ENCODE peak calls at places on chromosomes 1 and 21, in eight cellular contexts. Q, N, T, X, S, I, J and Z are unnamed samples. For H3K9me3, the result is how much of the 10 kb centered on the place peaks cover.

GRCh38 chr1:117128323-117129079 is 7.0 kb upstream of the TRIM45 start:
- DNase-seq in S (no peak), T (no peak), N (no peak), I (no peak), X (no peak), Q (no peak), J (peak), Z (no peak)

GRCh38 chr1:184563308-184563707 is 176.5 kb downstream of the C1orf21 start:
- DNase-seq in X (no peak), J (peak), I (no peak), S (no peak), T (no peak), N (no peak), Q (no peak), Z (no peak)

GRCh38 chr1:53557830-53558784 is 98.9 kb downstream of the DMRTB1 start:
- DNase-seq in I (no peak), Q (no peak), T (peak), J (no peak), N (no peak), X (peak), S (peak), Z (no peak)

GRCh38 chr1:44947060-44947773 is 39.2 kb downstream of the EIF2B3 start:
- DNase-seq in X (no peak), S (no peak), T (peak), N (no peak), Q (peak), J (peak), I (no peak), Z (peak)

GRCh38 chr1:195915826-195916225 is 692.4 kb downstream of the KCNT2 start:
- DNase-seq in X (no peak), I (no peak), Q (no peak), J (no peak), T (no peak), N (no peak), S (no peak), Z (no peak)

GRCh38 chr1:209593747-209594146 is 10.2 kb downstream of the CAMK1G start:
- DNase-seq in T (no peak), S (no peak), X (no peak), Q (no peak), N (no peak), I (no peak), J (no peak), Z (no peak)

GRCh38 chr1:34653110-34653509 is 101.7 kb upstream of the GJB5 start:
- DNase-seq in J (no peak), I (no peak), Q (no peak), S (no peak), N (no peak), X (no peak), T (no peak), Z (no peak)

GRCh38 chr1:1559066-1559465 is 15.6 kb downstream of the SSU72 start:
- DNase-seq in T (no peak), Q (no peak), X (no peak), N (no peak), I (no peak), S (no peak), J (no peak), Z (no peak)

GRCh38 chr1:23931481-23931880 is 18.3 kb upstream of the CNR2 start:
- DNase-seq in I (no peak), Q (no peak), X (no peak), J (no peak), S (no peak), T (no peak), N (no peak), Z (no peak)

GRCh38 chr1:239169276-239169675 is 217.1 kb upstream of the CHRM3 start:
- DNase-seq in I (no peak), Q (no peak), N (no peak), T (no peak), J (no peak), X (no peak), S (no peak), Z (no peak)

GRCh38 chr21:37907076-37907475 is 9.2 kb downstream of the KCNJ6 start:
- DNase-seq in T (no peak), X (no peak), S (no peak), Q (no peak), I (no peak), J (no peak), N (no peak), Z (no peak)

GRCh38 chr1:22364326-22364650 is 87.4 kb upstream of the ZBTB40 start:
- DNase-seq in X (no peak), J (no peak), N (no peak), S (no peak), I (no peak), Q (no peak), T (no peak), Z (no peak)

GRCh38 chr1:211813590-211813989 is 17.0 kb downstream of the LPGAT1 start:
- DNase-seq in N (peak), I (peak), Q (peak), T (peak), X (peak), S (peak), J (peak), Z (peak)

GRCh38 chr1:62433861-62434611 is 2.8 kb upstream of the USP1 start:
- DNase-seq in J (no peak), N (no peak), Q (no peak), T (no peak), X (no peak), S (no peak), I (no peak), Z (no peak)

GRCh38 chr1:54490361-54491248 is 57.4 kb upstream of the ACOT11 start:
- DNase-seq in T (no peak), I (no peak), X (no peak), N (peak), S (no peak), J (no peak), Q (peak), Z (no peak)

GRCh38 chr1:209802117-209802779 is 3.7 kb downstream of the IRF6 start:
- DNase-seq in J (no peak), S (no peak), N (no peak), I (peak), T (peak), X (no peak), Q (no peak), Z (peak)

GRCh38 chr1:12001249-12001917 is 17.9 kb upstream of the MIIP start:
- DNase-seq in J (peak), T (no peak), Q (peak), S (no peak), I (no peak), N (no peak), X (no peak), Z (peak)

GRCh38 chr1:158654570-158654969 is 31.9 kb downstream of the SPTA1 start:
- DNase-seq in J (no peak), X (no peak), S (no peak), N (no peak), Q (no peak), I (no peak), T (peak), Z (no peak)

GRCh38 chr1:218494449-218494852 is 149.3 kb downstream of the TGFB2 start:
- DNase-seq in X (no peak), J (no peak), Q (no peak), N (no peak), S (no peak), T (no peak), I (no peak), Z (no peak)

GRCh38 chr1:197481101-197481500 is 213.0 kb downstream of the CRB1 start:
- DNase-seq in J (no peak), N (no peak), Q (no peak), X (peak), T (no peak), I (no peak), S (no peak), Z (no peak)

GRCh38 chr21:30478015-30478414 is 2.2 kb downstream of the KRTAP19-1 start:
- DNase-seq in Q (no peak), I (peak), N (no peak), S (no peak), T (no peak), J (no peak), X (no peak), Z (no peak)

GRCh38 chr1:101129975-101130374 is 104.4 kb upstream of the DPH5 start:
- DNase-seq in T (no peak), I (no peak), Q (no peak), N (no peak), S (no peak), J (no peak), X (no peak), Z (no peak)

GRCh38 chr1:157001304-157001703 is 44.2 kb downstream of the ARHGEF11 start:
- DNase-seq in X (no peak), J (peak), N (no peak), I (no peak), T (no peak), Q (no peak), S (no peak), Z (no peak)

GRCh38 chr1:116853680-116854191 is 56.0 kb upstream of the PTGFRN start:
- DNase-seq in S (no peak), I (peak), N (no peak), Q (peak), X (no peak), J (peak), T (no peak), Z (no peak)

DNA sequence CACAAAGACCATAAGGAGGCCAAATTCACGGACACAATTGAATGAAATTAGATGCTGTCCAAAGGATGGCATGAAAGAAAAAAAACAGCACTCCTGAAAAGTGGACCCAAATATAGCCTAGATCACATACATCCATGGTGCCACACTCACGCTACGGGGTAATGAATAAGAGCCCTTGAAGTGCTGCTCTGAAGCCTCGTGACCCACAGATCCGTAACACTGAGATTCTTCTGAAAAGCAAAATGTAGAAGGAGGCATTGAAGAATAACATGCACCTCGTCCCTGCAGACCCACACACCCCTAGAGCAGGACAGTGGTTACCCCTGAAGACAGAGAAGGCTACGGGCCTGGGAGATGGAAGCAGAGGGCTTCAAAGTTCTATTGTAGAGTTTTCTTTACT is 3.9 kb upstream of the ITGB2 start:
- DNase-seq in J (no peak), N (peak), T (no peak), I (no peak), Q (no peak), S (no peak), X (no peak), Z (no peak)
- H3K4me3 ChIP-seq in J (no peak), N (no peak), T (no peak), I (no peak), Q (no peak), S (no peak), X (no peak), Z (no peak)

GRCh38 chr1:82387070-82387366 is 586.3 kb downstream of the ADGRL2 start:
- DNase-seq in X (no peak), Q (no peak), J (no peak), S (no peak), I (no peak), T (no peak), N (no peak), Z (no peak)
- H3K9me3 ChIP-seq in X (under half), Q (under half), J (under half), S (under half), I (under half), T (under half), N (under half), Z (under half)

GRCh38 chr1:204564835-204565234 is 48.6 kb downstream of the MDM4 start:
- DNase-seq in T (no peak), J (no peak), N (no peak), S (no peak), I (no peak), Q (no peak), X (no peak), Z (no peak)

GRCh38 chr1:204566583-204566955 is 50.4 kb downstream of the MDM4 start:
- DNase-seq in T (no peak), N (no peak), Q (no peak), S (no peak), I (no peak), J (no peak), X (no peak), Z (no peak)

GRCh38 chr1:204563780-204564179 is 47.6 kb downstream of the MDM4 start:
- DNase-seq in T (no peak), N (no peak), X (no peak), S (no peak), J (no peak), I (no peak), Q (no peak), Z (no peak)

GRCh38 chr1:204567067-204567466 is 50.9 kb downstream of the MDM4 start:
- DNase-seq in S (no peak), X (no peak), N (no peak), I (no peak), Q (no peak), T (no peak), J (no peak), Z (no peak)

GRCh38 chr1:204565617-204566582 is 49.7 kb downstream of the MDM4 start:
- DNase-seq in N (no peak), S (no peak), Q (peak), T (peak), J (peak), I (peak), X (no peak), Z (peak)
- H3K4me3 ChIP-seq in N (no peak), S (no peak), Q (no peak), T (no peak), J (no peak), I (no peak), X (no peak), Z (no peak)

DNA sequence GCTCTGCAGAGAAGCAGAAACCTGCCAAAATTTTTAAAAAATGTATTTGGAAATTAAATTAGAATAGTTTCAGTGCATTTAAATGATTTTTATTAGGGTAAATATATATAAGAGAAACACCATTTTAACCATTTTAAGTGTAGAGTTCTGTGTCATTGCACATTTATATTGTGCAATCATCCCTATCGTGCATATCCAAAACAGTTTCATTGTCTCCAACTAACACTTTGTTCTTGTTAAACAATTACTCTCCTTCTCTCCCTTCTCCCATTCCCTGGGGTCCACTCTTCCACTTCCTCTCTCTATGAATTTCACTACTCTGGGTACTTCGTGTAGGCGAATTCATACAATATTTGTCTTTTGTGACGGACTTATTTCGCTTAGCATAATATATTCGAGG is 6.0 kb upstream of the OR2L8 start:
- DNase-seq in Q (no peak), I (no peak), S (no peak), J (no peak), X (no peak), N (no peak), T (no peak), Z (no peak)
- H3K9me3 ChIP-seq in Q (under half), I (under half), S (under half), J (under half), X (under half), N (under half), T (under half), Z (under half)

DNA sequence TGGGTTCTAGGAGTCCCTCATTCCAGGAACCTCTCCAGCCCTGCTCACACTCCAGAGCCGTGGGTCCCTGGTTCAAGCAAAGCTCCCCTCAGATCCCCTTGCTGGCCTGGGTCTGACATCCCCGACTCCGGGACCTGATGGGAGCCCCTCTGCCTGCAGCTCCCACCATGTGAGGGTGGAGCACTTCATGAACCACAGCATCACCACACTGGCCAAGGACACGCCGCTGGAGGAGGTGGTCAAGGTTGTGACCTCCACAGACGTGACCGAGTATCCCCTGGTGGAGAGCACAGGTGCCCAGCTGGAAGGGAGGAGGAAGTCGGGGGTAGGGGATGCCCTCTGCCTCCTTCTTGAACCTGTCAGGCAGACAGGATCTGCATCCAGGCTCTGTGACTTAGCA is 9.7 kb downstream of the CLCNKA start:
- DNase-seq in S (no peak), X (no peak), I (no peak), T (no peak), N (no peak), J (no peak), Q (no peak), Z (no peak)
- H3K4me3 ChIP-seq in S (no peak), X (no peak), I (no peak), T (no peak), N (no peak), J (no peak), Q (no peak), Z (no peak)

GRCh38 chr1:229006121-229006870 is 264.6 kb upstream of the RAB4A start:
- DNase-seq in X (no peak), J (no peak), N (no peak), S (no peak), I (no peak), T (no peak), Q (no peak), Z (no peak)
- H3K9me3 ChIP-seq in X (under half), J (under half), N (under half), S (under half), I (under half), T (under half), Q (under half), Z (under half)

DNA sequence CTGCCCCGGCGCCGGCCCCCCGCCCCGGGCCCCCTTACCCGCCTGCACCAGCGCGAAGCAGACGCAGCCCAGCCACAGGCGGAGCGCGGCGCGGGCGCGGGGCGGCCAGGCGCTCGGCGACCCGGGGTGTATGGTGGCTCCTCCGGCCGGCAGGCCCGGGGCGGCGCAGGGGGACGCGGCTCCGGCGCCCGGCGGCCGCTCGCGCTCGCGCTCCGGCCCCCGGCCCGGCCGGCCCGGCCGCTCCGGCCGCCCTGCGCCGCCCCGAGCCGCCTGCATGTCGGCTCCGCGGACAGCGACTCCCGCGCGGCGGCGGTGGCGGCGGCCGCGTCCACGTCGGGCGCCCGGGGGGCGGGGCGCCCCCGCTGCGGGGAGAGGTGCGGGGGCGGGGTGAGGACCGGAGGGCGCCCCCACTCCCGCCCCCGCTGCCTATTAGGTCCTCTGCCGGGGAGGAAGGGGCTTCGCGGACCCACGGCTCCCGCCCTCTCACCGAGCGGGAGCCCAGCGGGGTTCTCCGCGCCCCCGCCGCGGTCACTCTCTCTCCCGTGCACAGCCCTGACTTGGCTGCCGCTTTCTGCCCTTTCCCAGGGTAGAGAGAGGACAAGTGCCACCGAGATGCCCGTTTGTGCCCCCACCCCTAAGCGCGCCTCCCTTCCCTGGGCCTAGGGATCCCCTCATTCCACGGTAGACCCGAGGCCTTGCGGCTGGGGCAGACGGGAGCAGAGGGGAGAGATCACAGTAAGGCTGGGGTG is at the start of gene FNDC5:
- DNase-seq in I (no peak), T (no peak), X (no peak), J (peak), N (peak), Q (peak), S (no peak), Z (peak)
- H3K4me3 ChIP-seq in I (peak), T (peak), X (peak), J (peak), N (peak), Q (peak), S (peak), Z (peak)

GRCh38 chr1:247070645-247071044 is 8.0 kb downstream of the ZNF670 start:
- DNase-seq in S (no peak), I (no peak), X (no peak), N (no peak), J (no peak), Q (no peak), T (no peak), Z (no peak)
- H3K9me3 ChIP-seq in S (under half), I (under half), X (under half), N (under half), J (under half), Q (under half), T (under half), Z (under half)

GRCh38 chr1:153773004-153773921 is 1.9 kb upstream of the SLC27A3 start:
- DNase-seq in X (no peak), T (no peak), Q (no peak), I (no peak), S (no peak), N (no peak), J (no peak), Z (no peak)
- H3K4me3 ChIP-seq in X (no peak), T (no peak), Q (no peak), I (no peak), S (peak), N (peak), J (no peak), Z (no peak)

GRCh38 chr1:106120789-106121188 is 935.7 kb upstream of the PRMT6 start:
- DNase-seq in T (no peak), X (no peak), S (no peak), Q (no peak), J (no peak), I (no peak), N (no peak), Z (no peak)

DNA sequence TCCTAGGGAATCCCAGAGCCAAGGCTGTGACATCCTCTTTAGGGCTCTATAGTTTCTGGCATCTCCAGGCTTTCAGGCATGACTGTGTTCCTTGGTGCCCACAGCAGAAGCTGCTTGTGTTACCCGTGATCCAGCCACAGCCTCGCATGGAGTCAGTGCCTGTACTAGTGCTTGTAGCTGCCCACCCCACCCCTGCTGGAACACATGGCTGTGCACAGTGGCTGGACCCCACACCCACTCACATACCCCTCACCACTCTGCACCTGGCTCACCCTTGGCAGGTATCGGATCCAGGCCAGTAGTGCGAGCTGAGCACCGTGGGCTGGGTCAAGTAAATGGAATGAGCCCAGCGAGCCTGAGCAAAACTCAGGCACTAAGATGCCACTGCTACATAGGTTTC is 934.7 kb upstream of the PRMT6 start:
- DNase-seq in J (no peak), I (no peak), X (no peak), Q (no peak), N (no peak), S (no peak), T (no peak), Z (no peak)
- H3K9me3 ChIP-seq in J (under half), I (under half), X (under half), Q (under half), N (half or more), S (under half), T (under half), Z (under half)